ENCODE peak calls at places on chromosomes 2 and 18, in five cellular contexts. X is HAP-1, Q is left lung, V is lower lobe of right lung, Z is pancreas. F is an unnamed sample.

GRCh38 chr18:9823805-9824473 is 61.8 kb upstream of the TXNDC2 start:
- DNase-seq in X (no peak), Q (no peak), V (no peak), Z (no peak), F (no peak)

GRCh38 chr2:220334210-220334609 is 706.8 kb downstream of the SLC4A3 start:
- DNase-seq in X (no peak), Q (no peak), V (no peak), Z (no peak), F (no peak)

GRCh38 chr2:196403471-196403870 is 232.1 kb upstream of the STK17B start:
- DNase-seq in X (no peak), Q (no peak), V (no peak), Z (no peak), F (no peak)

GRCh38 chr2:10920764-10921468 is 9.2 kb downstream of the KCNF1 start:
- DNase-seq in X (no peak), Q (no peak), V (no peak), Z (no peak), F (no peak)

GRCh38 chr2:217643814-217644301 is 358.9 kb downstream of the TNS1 start:
- DNase-seq in X (no peak), Q (no peak), V (no peak), Z (no peak), F (no peak)

GRCh38 chr2:72920317-72921087 is 3.2 kb downstream of the EMX1 start:
- DNase-seq in X (no peak), Q (no peak), V (no peak), Z (no peak), F (no peak)

GRCh38 chr18:59180150-59180845 is 39.7 kb upstream of the GRP start:
- DNase-seq in X (no peak), Q (no peak), V (no peak), Z (no peak), F (no peak)

GRCh38 chr18:74226156-74226555 is 65.6 kb downstream of the CYB5A start:
- DNase-seq in X (no peak), Q (no peak), V (no peak), Z (no peak), F (no peak)

GRCh38 chr18:37712776-37713175 is 147.2 kb upstream of the CELF4 start:
- DNase-seq in X (no peak), Q (no peak), V (no peak), Z (no peak), F (no peak)

GRCh38 chr2:37263839-37264238 is 32.4 kb downstream of the NDUFAF7 start:
- DNase-seq in X (no peak), Q (no peak), V (no peak), Z (no peak), F (no peak)

GRCh38 chr2:108263425-108263824 is 23.7 kb downstream of the SULT1C3 start:
- DNase-seq in X (no peak), Q (no peak), V (no peak), Z (no peak), F (no peak)

GRCh38 chr2:108266218-108266617 is 22.5 kb upstream of the SULT1C2 start:
- DNase-seq in X (no peak), Q (no peak), V (no peak), Z (no peak), F (no peak)

GRCh38 chr2:108268001-108268400 is 20.7 kb upstream of the SULT1C2 start:
- DNase-seq in X (no peak), Q (no peak), V (no peak), Z (no peak), F (no peak)

GRCh38 chr2:108270346-108270745 is 18.3 kb upstream of the SULT1C2 start:
- DNase-seq in X (no peak), Q (no peak), V (no peak), Z (no peak), F (no peak)

DNA sequence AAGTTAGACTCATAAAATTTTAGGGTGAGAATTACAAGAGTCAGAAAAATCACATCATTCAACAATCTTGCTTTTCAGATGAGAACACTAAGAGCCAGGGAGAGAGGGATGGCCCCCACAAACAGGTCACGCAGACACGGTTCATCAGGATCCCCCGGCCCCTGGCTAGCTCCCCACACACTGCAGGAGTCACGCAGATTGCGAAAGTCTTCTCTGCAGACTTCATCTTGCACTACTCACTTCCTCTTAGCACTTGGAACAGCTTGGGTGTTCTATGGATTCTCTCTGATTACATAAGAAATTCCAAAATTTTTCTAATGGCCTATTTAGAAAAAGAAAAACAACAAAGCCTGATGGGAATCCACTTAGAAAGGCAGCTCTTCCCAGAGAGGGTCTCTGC is 21.6 kb upstream of the SULT1C2 start:
- DNase-seq in X (no peak), Q (peak; percentile 40), V (no peak), Z (no peak), F (no peak)
- H3K4me1 ChIP-seq in X (no peaks in the 10 kb centered on the region), Q (peaks cover 14% of the 10 kb centered on the region), V (no peaks in the 10 kb centered on the region), Z (peaks cover 5% of the 10 kb centered on the region), F (no peaks in the 10 kb centered on the region)

GRCh38 chr2:235416816-235417499 is 76.9 kb upstream of the AGAP1 start:
- DNase-seq in X (no peak), Q (no peak), V (peak; percentile 60), Z (no peak), F (no peak)
- H3K4me3 ChIP-seq in X (no peak overlapping the region), Q (no peak overlapping the region), V (no peak overlapping the region), Z (no peak overlapping the region), F (no peak overlapping the region)

GRCh38 chr18:65568866-65569265 is 181.9 kb upstream of the CDH7 start:
- DNase-seq in X (no peak), Q (no peak), V (no peak), Z (no peak), F (no peak)
- H3K9me3 ChIP-seq in X (no peaks in the 10 kb centered on the region), Q (no peaks in the 10 kb centered on the region), V (no peaks in the 10 kb centered on the region), Z (no peaks in the 10 kb centered on the region), F (no peaks in the 10 kb centered on the region)

DNA sequence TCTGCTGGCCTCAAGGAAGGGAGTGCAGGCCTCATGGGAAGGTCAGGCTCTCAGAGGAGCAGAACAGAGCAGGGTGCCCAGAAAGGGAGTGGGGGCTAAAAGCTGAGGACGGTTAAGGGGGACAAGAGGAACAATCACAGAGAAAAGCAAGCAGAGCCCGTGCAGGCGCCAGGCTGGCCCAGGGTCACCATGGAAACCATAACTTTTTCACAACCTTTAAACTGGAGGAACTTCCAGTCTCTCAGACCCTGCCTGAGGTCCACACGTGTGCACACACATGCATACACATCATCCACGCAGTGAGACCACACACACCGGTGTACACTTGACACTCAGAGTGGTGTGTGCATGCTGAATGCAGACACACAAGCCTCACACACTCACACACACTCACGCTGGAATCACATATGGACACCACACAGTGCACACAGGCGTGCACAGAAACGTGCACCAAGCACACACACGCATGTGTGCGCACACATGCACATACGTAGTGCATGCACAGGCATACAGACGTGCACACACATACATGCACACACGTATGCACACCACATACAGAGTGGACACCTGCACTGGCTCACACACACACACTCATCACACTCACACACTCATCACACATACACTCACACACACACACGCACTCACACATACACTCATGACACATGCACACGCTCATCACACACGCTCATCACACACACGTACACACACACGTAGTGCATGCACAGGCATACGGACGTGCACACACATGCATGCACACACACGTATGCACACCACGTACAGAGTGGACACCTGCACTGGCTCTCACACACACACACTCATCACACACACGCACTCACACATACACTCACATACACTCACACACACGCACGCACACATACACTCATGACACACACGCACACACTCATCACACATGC is 37.2 kb upstream of the SNED1 start:
- DNase-seq in X (no peak), Q (peak; percentile 34), V (no peak), Z (no peak), F (no peak)
- H3K4me1 ChIP-seq in X (peaks cover 8% of the 10 kb centered on the region), Q (peaks cover 27% of the 10 kb centered on the region), V (peaks cover 36% of the 10 kb centered on the region), Z (peaks cover 3% of the 10 kb centered on the region), F (peaks cover 4% of the 10 kb centered on the region)

GRCh38 chr2:166084301-166084700 is 43.5 kb downstream of the SCN1A start:
- DNase-seq in X (no peak), Q (no peak), V (no peak), Z (no peak), F (no peak)

GRCh38 chr2:166081131-166081632 is 46.6 kb downstream of the SCN1A start:
- DNase-seq in X (no peak), Q (no peak), V (no peak), Z (no peak), F (no peak)

GRCh38 chr2:166081852-166082251 is 46.0 kb downstream of the SCN1A start:
- DNase-seq in X (no peak), Q (no peak), V (no peak), Z (no peak), F (no peak)
- H3K4me3 ChIP-seq in X (no peak overlapping the region), Q (no peak overlapping the region), V (no peak overlapping the region), Z (no peak overlapping the region), F (no peak overlapping the region)

GRCh38 chr18:80050797-80051196 is 16.6 kb downstream of the RBFA start:
- DNase-seq in X (no peak), Q (no peak), V (no peak), Z (no peak), F (no peak)
- H3K9me3 ChIP-seq in X (peaks cover 5% of the 10 kb centered on the region), Q (no peaks in the 10 kb centered on the region), V (peaks cover 25% of the 10 kb centered on the region), Z (no peaks in the 10 kb centered on the region), F (peaks cover 9% of the 10 kb centered on the region)

GRCh38 chr2:85431787-85432186 is 13.3 kb downstream of the SH2D6 start:
- DNase-seq in X (no peak), Q (no peak), V (no peak), Z (no peak), F (no peak)
- H3K4me1 ChIP-seq in X (peaks cover 13% of the 10 kb centered on the region), Q (peaks cover 58% of the 10 kb centered on the region), V (peaks cover 37% of the 10 kb centered on the region), Z (peaks cover 14% of the 10 kb centered on the region), F (peaks cover 20% of the 10 kb centered on the region)

GRCh38 chr2:172021074-172021931 is 21.6 kb downstream of the METAP1D start:
- DNase-seq in X (no peak), Q (no peak), V (no peak), Z (no peak), F (no peak)
- H3K4me3 ChIP-seq in X (no peak overlapping the region), Q (no peak overlapping the region), V (no peak overlapping the region), Z (no peak overlapping the region), F (no peak overlapping the region)

GRCh38 chr2:142722569-142722968 is 154.9 kb upstream of the KYNU start:
- DNase-seq in X (no peak), Q (no peak), V (no peak), Z (no peak), F (no peak)

GRCh38 chr2:142723236-142723635 is 154.2 kb upstream of the KYNU start:
- DNase-seq in X (no peak), Q (no peak), V (no peak), Z (no peak), F (no peak)

GRCh38 chr2:142724713-142725349 is 152.6 kb upstream of the KYNU start:
- DNase-seq in X (no peak), Q (no peak), V (no peak), Z (no peak), F (no peak)

GRCh38 chr2:142725386-142725785 is 152.1 kb upstream of the KYNU start:
- DNase-seq in X (no peak), Q (no peak), V (no peak), Z (no peak), F (no peak)

DNA sequence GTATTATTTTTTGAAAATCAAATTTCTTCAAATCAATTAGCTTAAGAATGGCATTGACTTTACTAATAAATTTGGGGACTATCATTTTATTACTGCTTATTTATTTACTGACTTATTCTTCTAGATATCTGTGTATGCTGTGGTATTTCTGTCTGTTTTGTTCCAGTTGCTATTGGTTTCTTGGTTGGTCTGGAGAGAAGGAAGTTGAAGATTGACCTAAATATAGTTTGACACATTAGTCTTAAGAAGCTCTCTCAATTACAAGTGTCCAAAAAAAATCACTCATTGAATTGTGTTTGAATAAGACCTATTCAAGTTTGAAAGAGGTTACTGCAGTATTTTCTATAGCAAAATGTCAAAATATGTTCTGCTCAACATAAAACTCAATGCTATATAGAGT is 153.3 kb upstream of the KYNU start:
- DNase-seq in X (no peak), Q (no peak), V (no peak), Z (no peak), F (no peak)
- H3K9me3 ChIP-seq in X (no peaks in the 10 kb centered on the region), Q (no peaks in the 10 kb centered on the region), V (no peaks in the 10 kb centered on the region), Z (no peaks in the 10 kb centered on the region), F (no peaks in the 10 kb centered on the region)

F was measured in iPS DF 6.9.